ENCODE peak calls at places on chromosomes 7 and 10, in seven cellular contexts. E is iris pigment epithelial cell; Y is activated CD4-positive, alpha-beta T cell treated with anti-CD3 and anti-CD28 coated beads, Interleukin-2, amount 50 U/mL, for 24 hours; Q is fibroblast of the conjunctiva; O is 8988T; M is activated T-cell treated with anti-CD3 and anti-CD28 coated beads for 48 hours; A is stimulated activated naive CD8-positive, alpha-beta T cell treated with anti-CD3 and anti-CD28 coated beads, Interleukin-15, amount 100 ng/mL, for 72 hours. B is an unnamed sample.

GRCh38 chr10:19869370-19869769 is 53.1 kb downstream of the PLXDC2 start:
- DNase-seq in A (no peak), M (no peak), O (no peak), Q (no peak), Y (no peak), E (no peak), B (no peak)

GRCh38 chr7:159064121-159064815 is 80.4 kb downstream of the VIPR2 start:
- DNase-seq in O (no peak), Q (no peak), M (no peak), Y (no peak), E (no peak), A (no peak), B (no peak)

GRCh38 chr10:118904284-118904683 is 125.2 kb upstream of the NANOS1 start:
- DNase-seq in O (no peak), Q (no peak), E (no peak), Y (no peak), M (no peak), A (no peak), B (no peak)

GRCh38 chr10:43311794-43312193 is 44.9 kb upstream of the RASGEF1A start:
- DNase-seq in O (no peak), A (no peak), Q (no peak), E (no peak), M (no peak), Y (no peak), B (no peak)

GRCh38 chr10:104580321-104580720 is 60.8 kb upstream of the SORCS3 start:
- DNase-seq in Q (no peak), O (no peak), M (no peak), A (no peak), E (peak), Y (no peak), B (peak)

GRCh38 chr10:80530251-80530650 is 7.5 kb upstream of the SH2D4B start:
- DNase-seq in A (peak), M (peak), Q (no peak), Y (peak), O (peak), E (peak), B (peak)

GRCh38 chr7:73984481-73985205 is 43.3 kb upstream of the ELN start:
- DNase-seq in A (no peak), E (no peak), O (no peak), Q (no peak), Y (no peak), M (no peak), B (no peak)

GRCh38 chr10:2619472-2619871 is 447.9 kb upstream of the PFKP start:
- DNase-seq in E (no peak), Q (no peak), M (no peak), O (no peak), Y (no peak), A (no peak), B (no peak)

GRCh38 chr7:47180268-47180826 is 401.6 kb downstream of the TNS3 start:
- DNase-seq in A (peak), Q (peak), Y (no peak), E (peak), M (peak), O (peak), B (peak)

GRCh38 chr7:130879191-130879590 is 145.2 kb upstream of the KLF14 start:
- DNase-seq in M (no peak), Y (no peak), O (no peak), A (no peak), Q (no peak), E (no peak), B (no peak)

GRCh38 chr7:53350241-53350640 is 314.8 kb downstream of the POM121L12 start:
- DNase-seq in M (no peak), E (no peak), A (no peak), Y (no peak), Q (no peak), O (no peak), B (no peak)

GRCh38 chr7:152383341-152384234 is 52.2 kb downstream of the KMT2C start:
- DNase-seq in M (no peak), Y (no peak), Q (peak), E (peak), A (no peak), O (no peak), B (peak)

GRCh38 chr10:59682986-59683937 is 26.4 kb downstream of the SLC16A9 start:
- DNase-seq in M (no peak), O (no peak), Y (no peak), E (no peak), A (no peak), Q (no peak), B (peak)

GRCh38 chr10:114491933-114492332 is 87.6 kb upstream of the AFAP1L2 start:
- DNase-seq in Q (no peak), E (peak), Y (no peak), O (no peak), A (no peak), M (no peak), B (peak)

GRCh38 chr7:36192050-36192824 is 39.2 kb downstream of the EEPD1 start:
- DNase-seq in A (no peak), M (no peak), E (peak), O (no peak), Y (no peak), Q (peak), B (peak)

GRCh38 chr10:78182841-78183240 is 149.2 kb downstream of the RPS24 start:
- DNase-seq in O (no peak), Y (no peak), A (no peak), Q (no peak), E (no peak), M (no peak), B (no peak)

GRCh38 chr7:116573541-116573940 is 48.7 kb downstream of the CAV1 start:
- DNase-seq in O (no peak), Q (no peak), Y (no peak), A (no peak), E (no peak), M (no peak), B (no peak)

GRCh38 chr10:92200564-92200963 is 90.3 kb downstream of the CPEB3 start:
- DNase-seq in Y (no peak), E (peak), Q (no peak), A (no peak), M (no peak), O (no peak), B (no peak)

GRCh38 chr7:80895056-80895455 is 23.8 kb downstream of the SEMA3C start:
- DNase-seq in Q (no peak), Y (no peak), E (no peak), A (no peak), O (no peak), M (no peak), B (no peak)

GRCh38 chr10:29228586-29228985 is 60.3 kb upstream of the LYZL1 start:
- DNase-seq in E (no peak), Y (no peak), A (no peak), O (no peak), M (no peak), Q (no peak), B (no peak)

GRCh38 chr7:103731169-103731568 is 258.3 kb downstream of the RELN start:
- DNase-seq in Y (no peak), A (no peak), E (no peak), Q (no peak), M (no peak), O (no peak), B (no peak)

GRCh38 chr7:127342596-127342995 is 49.9 kb downstream of the ZNF800 start:
- DNase-seq in M (no peak), Q (no peak), Y (no peak), E (no peak), A (no peak), O (no peak), B (no peak)

GRCh38 chr10:32210306-32211045 is 136.5 kb downstream of the EPC1 start:
- DNase-seq in A (peak), Y (peak), E (peak), M (peak), O (peak), Q (peak), B (peak)

GRCh38 chr10:61942997-61943457 is 41.5 kb downstream of the ARID5B start:
- DNase-seq in Q (peak), E (peak), Y (no peak), A (no peak), M (no peak), O (no peak), B (peak)

B was measured in fibroblast of the aortic adventitia.